ENCODE peak calls at places on chromosomes 2 and 18, in five cellular contexts. One of them, this sample, is unnamed.

GRCh38 chr18:60018801-60019462 is 119.1 kb downstream of the PMAIP1 start:
- DNase-seq in HepG2: no peak
- DNase-seq in NT2/D1: no peak
- DNase-seq in GM12878: no peak
- DNase-seq in H1: no peak
- DNase-seq in this sample: no peak

GRCh38 chr2:27717070-27717453 is 53.4 kb downstream of the SLC4A1AP start:
- DNase-seq in GM12878: no peak
- DNase-seq in NT2/D1: no peak
- DNase-seq in H1: no peak
- DNase-seq in HepG2: no peak
- DNase-seq in this sample: no peak

GRCh38 chr2:186588421-186588820 is 1.4 kb upstream of the ITGAV start:
- DNase-seq in NT2/D1: no peak
- DNase-seq in H1: no peak
- DNase-seq in HepG2: no peak
- DNase-seq in GM12878: no peak
- DNase-seq in this sample: no peak

GRCh38 chr18:48796491-48797205 is 154.1 kb downstream of the SMAD7 start:
- DNase-seq in H1: no peak
- DNase-seq in GM12878: no peak
- DNase-seq in HepG2: no peak
- DNase-seq in NT2/D1: no peak
- DNase-seq in this sample: no peak

GRCh38 chr18:75208836-75209128 is 157 bp downstream of the PTGR3 start:
- DNase-seq in NT2/D1: no peak
- DNase-seq in GM12878: no peak
- DNase-seq in H1: no peak
- DNase-seq in HepG2: no peak
- DNase-seq in this sample: no peak

GRCh38 chr2:46845542-46846453 is 69.8 kb downstream of the MCFD2 start:
- DNase-seq in HepG2: no peak
- DNase-seq in H1: no peak
- DNase-seq in GM12878: no peak
- DNase-seq in NT2/D1: no peak
- DNase-seq in this sample: no peak

GRCh38 chr2:204967199-204967995 is 422.1 kb downstream of the PARD3B start:
- DNase-seq in H1: no peak
- DNase-seq in HepG2: no peak
- DNase-seq in GM12878: no peak
- DNase-seq in NT2/D1: no peak
- DNase-seq in this sample: no peak

GRCh38 chr2:176129013-176129796 is at the start of gene HOXD8:
- DNase-seq in H1: no peak
- DNase-seq in GM12878: no peak
- DNase-seq in HepG2: no peak
- DNase-seq in NT2/D1: no peak
- DNase-seq in this sample: no peak

GRCh38 chr2:219178377-219179175 is 501 bp downstream of the RETREG2 start:
- DNase-seq in GM12878: no peak
- DNase-seq in HepG2: no peak
- DNase-seq in H1: no peak
- DNase-seq in NT2/D1: no peak
- DNase-seq in this sample: peak

GRCh38 chr2:8677646-8678592 is 3.9 kb upstream of the ID2 start:
- DNase-seq in H1: no peak
- DNase-seq in GM12878: no peak
- DNase-seq in HepG2: peak
- DNase-seq in NT2/D1: peak
- DNase-seq in this sample: peak

GRCh38 chr2:109173311-109174171 is 44.5 kb downstream of the SH3RF3 start:
- DNase-seq in HepG2: no peak
- DNase-seq in GM12878: no peak
- DNase-seq in H1: no peak
- DNase-seq in NT2/D1: peak
- DNase-seq in this sample: no peak

GRCh38 chr2:235954281-235954680 is 213.9 kb downstream of the GBX2 start:
- DNase-seq in GM12878: no peak
- DNase-seq in HepG2: no peak
- DNase-seq in H1: no peak
- DNase-seq in NT2/D1: no peak
- DNase-seq in this sample: no peak

GRCh38 chr2:196515608-196516007 is 123.9 kb upstream of the CCDC150 start:
- DNase-seq in HepG2: no peak
- DNase-seq in GM12878: no peak
- DNase-seq in NT2/D1: no peak
- DNase-seq in H1: no peak
- DNase-seq in this sample: no peak

DNA sequence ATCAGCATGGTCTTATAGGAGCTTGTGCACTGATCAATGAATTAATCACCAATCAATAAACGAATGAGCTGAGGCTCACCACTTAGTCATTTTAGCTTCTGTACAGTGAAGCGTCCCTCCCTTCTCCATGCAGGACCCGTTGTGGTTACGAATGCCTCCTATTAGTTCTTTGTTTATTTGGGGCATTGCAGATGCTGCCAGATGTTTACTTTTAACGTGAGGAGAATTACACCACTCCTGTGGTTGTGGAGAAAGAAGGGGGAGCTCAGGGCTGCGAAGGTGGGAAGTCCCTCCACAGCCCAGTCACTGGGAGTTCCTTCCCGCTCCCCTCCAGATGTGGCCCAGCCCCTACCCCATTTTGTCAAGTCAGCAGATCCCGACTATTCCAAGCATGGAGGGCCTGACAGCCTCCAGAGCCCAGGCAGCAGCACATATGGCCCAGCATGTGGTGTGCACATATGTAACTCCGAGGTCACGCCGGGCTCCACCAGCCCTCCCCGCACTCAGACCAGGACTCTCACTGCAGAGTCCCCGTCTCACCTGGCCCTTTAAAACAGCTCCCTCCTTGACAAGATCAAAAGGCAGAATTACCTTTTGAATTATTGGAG is 20.9 kb downstream of the PKDCC start:
- DNase-seq in GM12878: no peak
- DNase-seq in NT2/D1: no peak
- DNase-seq in H1: no peak
- DNase-seq in HepG2: no peak
- DNase-seq in this sample: no peak
- TF ChIP-seq SUZ12 in GM12878: no peak
- TF ChIP-seq SUZ12 in NT2/D1: no peak
- TF ChIP-seq SUZ12 in H1: no peak
- TF ChIP-seq SUZ12 in HepG2: no peak
- TF ChIP-seq SUZ12 in this sample: no peak

GRCh38 chr2:147703171-147703570 is 141.7 kb upstream of the ACVR2A start:
- DNase-seq in GM12878: no peak
- DNase-seq in NT2/D1: no peak
- DNase-seq in H1: no peak
- DNase-seq in HepG2: no peak
- DNase-seq in this sample: no peak
- TF ChIP-seq SUZ12 in GM12878: no peak
- TF ChIP-seq SUZ12 in NT2/D1: no peak
- TF ChIP-seq SUZ12 in H1: no peak
- TF ChIP-seq SUZ12 in HepG2: no peak
- TF ChIP-seq SUZ12 in this sample: no peak

GRCh38 chr2:39483530-39483929 is 46.4 kb upstream of the MAP4K3 start:
- DNase-seq in NT2/D1: no peak
- DNase-seq in HepG2: no peak
- DNase-seq in H1: no peak
- DNase-seq in GM12878: no peak
- DNase-seq in this sample: no peak
- TF ChIP-seq SUZ12 in NT2/D1: no peak
- TF ChIP-seq SUZ12 in HepG2: no peak
- TF ChIP-seq SUZ12 in H1: no peak
- TF ChIP-seq SUZ12 in GM12878: no peak
- TF ChIP-seq SUZ12 in this sample: no peak

DNA sequence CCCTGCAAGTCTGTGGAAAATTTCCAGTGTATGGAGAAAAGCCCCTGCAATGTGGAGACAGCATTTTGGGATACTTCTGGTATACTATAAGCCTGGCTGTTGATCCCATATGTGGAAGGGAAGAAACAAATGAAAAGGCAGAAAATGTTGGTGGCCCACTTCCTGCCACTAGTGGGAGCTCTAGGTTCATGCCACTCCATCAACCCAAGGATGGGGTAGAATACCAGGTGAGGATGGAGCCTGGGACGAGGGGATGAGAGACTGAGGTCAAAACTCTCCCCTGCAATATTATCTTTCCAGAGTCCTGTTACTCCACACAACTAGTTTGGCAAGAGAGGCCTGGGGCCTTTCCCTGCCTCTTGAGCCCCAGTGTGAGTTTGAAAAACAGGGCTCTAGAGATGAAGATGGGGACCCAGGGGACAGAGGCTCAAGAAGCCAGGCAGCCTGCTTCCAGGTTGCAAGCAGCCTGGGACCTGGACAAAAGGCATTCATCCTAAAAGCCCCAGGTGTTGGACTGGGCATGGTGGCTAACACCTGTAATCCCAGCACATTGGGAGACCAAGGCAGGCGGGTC is 31.9 kb downstream of the BMP10 start:
- DNase-seq in GM12878: no peak
- DNase-seq in NT2/D1: no peak
- DNase-seq in H1: no peak
- DNase-seq in HepG2: no peak
- DNase-seq in this sample: peak
- TF ChIP-seq SUZ12 in GM12878: no peak
- TF ChIP-seq SUZ12 in NT2/D1: no peak
- TF ChIP-seq SUZ12 in H1: no peak
- TF ChIP-seq SUZ12 in HepG2: no peak
- TF ChIP-seq SUZ12 in this sample: no peak

GRCh38 chr2:172361360-172361759 is 66.0 kb upstream of the ITGA6 start:
- DNase-seq in HepG2: no peak
- DNase-seq in H1: no peak
- DNase-seq in GM12878: no peak
- DNase-seq in NT2/D1: no peak
- DNase-seq in this sample: no peak
- TF ChIP-seq SUZ12 in HepG2: no peak
- TF ChIP-seq SUZ12 in H1: no peak
- TF ChIP-seq SUZ12 in GM12878: no peak
- TF ChIP-seq SUZ12 in NT2/D1: no peak
- TF ChIP-seq SUZ12 in this sample: no peak

GRCh38 chr2:168138911-168139310 is 108.5 kb downstream of the STK39 start:
- DNase-seq in NT2/D1: no peak
- DNase-seq in HepG2: no peak
- DNase-seq in GM12878: no peak
- DNase-seq in H1: no peak
- DNase-seq in this sample: no peak

GRCh38 chr2:168139791-168140190 is 107.6 kb downstream of the STK39 start:
- DNase-seq in H1: no peak
- DNase-seq in HepG2: no peak
- DNase-seq in NT2/D1: no peak
- DNase-seq in GM12878: no peak
- DNase-seq in this sample: no peak

GRCh38 chr2:168137510-168138180 is 109.8 kb downstream of the STK39 start:
- DNase-seq in HepG2: no peak
- DNase-seq in H1: no peak
- DNase-seq in NT2/D1: no peak
- DNase-seq in GM12878: no peak
- DNase-seq in this sample: no peak

GRCh38 chr2:168136392-168136977 is 110.9 kb downstream of the STK39 start:
- DNase-seq in NT2/D1: no peak
- DNase-seq in GM12878: no peak
- DNase-seq in HepG2: peak
- DNase-seq in H1: no peak
- DNase-seq in this sample: peak

GRCh38 chr2:168138369-168138768 is 109.0 kb downstream of the STK39 start:
- DNase-seq in H1: no peak
- DNase-seq in NT2/D1: no peak
- DNase-seq in GM12878: no peak
- DNase-seq in HepG2: no peak
- DNase-seq in this sample: no peak
- TF ChIP-seq SUZ12 in H1: no peak
- TF ChIP-seq SUZ12 in NT2/D1: no peak
- TF ChIP-seq SUZ12 in GM12878: no peak
- TF ChIP-seq SUZ12 in HepG2: no peak
- TF ChIP-seq SUZ12 in this sample: no peak

DNA sequence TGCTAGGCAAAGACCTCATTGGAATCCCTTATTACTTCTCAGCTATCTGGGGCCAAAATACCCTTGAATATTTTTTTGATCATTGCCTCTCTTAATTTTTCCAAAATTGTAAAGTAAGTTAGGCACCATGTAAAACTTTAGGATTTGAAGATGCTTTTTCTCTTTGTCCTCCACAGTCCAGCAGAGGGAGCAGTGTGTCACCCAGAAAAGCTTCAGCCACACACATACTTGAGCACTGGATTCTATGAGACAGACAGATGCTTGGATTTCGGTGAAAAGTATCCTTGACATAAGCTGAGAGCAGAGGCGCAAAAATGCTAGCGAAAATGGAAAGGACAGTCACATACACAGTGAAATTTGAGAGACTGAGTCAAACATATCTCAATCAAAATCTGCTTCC is 74.7 kb upstream of the KCNJ3 start:
- DNase-seq in GM12878: no peak
- DNase-seq in HepG2: peak
- DNase-seq in H1: peak
- DNase-seq in NT2/D1: peak
- DNase-seq in this sample: peak
- TF ChIP-seq SUZ12 in GM12878: no peak
- TF ChIP-seq SUZ12 in HepG2: no peak
- TF ChIP-seq SUZ12 in H1: no peak
- TF ChIP-seq SUZ12 in NT2/D1: no peak
- TF ChIP-seq SUZ12 in this sample: no peak

GRCh38 chr2:35548171-35548570 is 807.4 kb upstream of the CRIM1 start:
- DNase-seq in GM12878: no peak
- DNase-seq in HepG2: no peak
- DNase-seq in NT2/D1: no peak
- DNase-seq in H1: no peak
- DNase-seq in this sample: no peak
- TF ChIP-seq SUZ12 in GM12878: no peak
- TF ChIP-seq SUZ12 in HepG2: no peak
- TF ChIP-seq SUZ12 in NT2/D1: no peak
- TF ChIP-seq SUZ12 in H1: no peak
- TF ChIP-seq SUZ12 in this sample: no peak

This sample was measured in HEK293T.